ENCODE peak calls at places on chromosomes 1 and 21, in eight cellular contexts. A is EL; D is stimulated activated CD8-positive, alpha-beta memory T cell treated with anti-CD3 and anti-CD28 coated beads, Interleukin-4, amount 100 ng/mL, for 1 hour; P is NCI-H345; H is RPMI8226; T is SK-N-SH; V is A549; Q is amniotic epithelial cell. L is an unnamed sample.
A peak's percentile ranks its signal among the peaks of the same experiment; 100 is the strongest.

GRCh38 chr1:92585831-92586230 is 99.1 kb upstream of the GFI1 start:
- DNase-seq in T (no peak), P (no peak), H (no peak), A (no peak), D (no peak), V (no peak), Q (peak; percentile 50), L (no peak)

GRCh38 chr1:9717193-9718005 is 65.9 kb downstream of the PIK3CD start:
- DNase-seq in Q (no peak), P (no peak), H (peak; percentile 72), A (no peak), V (no peak), D (peak; percentile 77), T (peak; percentile 65), L (no peak)

GRCh38 chr1:109814223-109814622 is 50.5 kb upstream of the EPS8L3 start:
- DNase-seq in H (no peak), A (no peak), V (no peak), D (no peak), P (no peak), T (no peak), Q (no peak), L (no peak)

GRCh38 chr1:98963359-98963758 is 41.3 kb downstream of the PLPPR5 start:
- DNase-seq in T (no peak), D (no peak), P (no peak), Q (peak; percentile 67), V (no peak), A (peak; percentile 66), H (no peak), L (no peak)

GRCh38 chr1:78836736-78837135 is 169.8 kb downstream of the ADGRL4 start:
- DNase-seq in A (peak; percentile 28), H (peak; percentile 7), D (no peak), T (no peak), P (no peak), Q (peak; percentile 24), V (no peak), L (no peak)

GRCh38 chr1:167165948-167166702 is 54.6 kb upstream of the POU2F1 start:
- DNase-seq in D (no peak), V (no peak), H (no peak), P (no peak), A (peak; percentile 53), T (no peak), Q (peak; percentile 66), L (no peak)

GRCh38 chr21:42991992-42992740 is 17.8 kb downstream of the PKNOX1 start:
- DNase-seq in H (no peak), D (no peak), P (no peak), A (peak; percentile 97), Q (peak; percentile 93), V (no peak), T (no peak), L (no peak)

GRCh38 chr1:29682171-29682917 is 446.0 kb downstream of the PTPRU start:
- DNase-seq in P (no peak), V (no peak), H (peak; percentile 20), A (no peak), D (no peak), Q (no peak), T (peak; percentile 59), L (no peak)

GRCh38 chr1:92030701-92031107 is 919 bp downstream of the EPHX4 start:
- DNase-seq in Q (peak; percentile 46), D (no peak), V (no peak), P (no peak), A (peak; percentile 39), H (no peak), T (no peak), L (no peak)

GRCh38 chr1:153546796-153547559 is 1.4 kb upstream of the S100A4 start:
- DNase-seq in V (no peak), D (no peak), T (no peak), H (no peak), Q (no peak), A (no peak), P (peak; percentile 64), L (no peak)

GRCh38 chr1:40014812-40015594 is 25.5 kb upstream of the CAP1 start:
- DNase-seq in Q (peak; percentile 93), A (peak; percentile 89), P (no peak), V (peak; percentile 19), D (no peak), H (no peak), T (no peak), L (no peak)

L was measured in omental fat pad.